ENCODE peak calls at places on chromosomes 4 and X, in ten cellular contexts. One of them, this sample, is unnamed.

GRCh38 chr4:155371432-155372043 is 5.2 kb downstream of the MAP9 start:
- DNase-seq in OCI-LY7: peak; percentile 54
- DNase-seq in NCI-H1417: peak; percentile 54
- DNase-seq in iris pigment epithelial cell: peak; percentile 12
- DNase-seq in M059J: peak; percentile 19
- DNase-seq in COR-L47: peak; percentile 35
- DNase-seq in stimulated activated CD4-positive, alpha-beta T cell treated with anti-CD3 and anti-CD28 coated beads, Interleukin-15, amount 100 ng/mL, for 1 hour: no peak
- DNase-seq in amniotic epithelial cell: peak; percentile 32
- DNase-seq in cardiac muscle cell: peak; percentile 33
- DNase-seq in activated T-helper 1 cell treated with anti-CD3 and anti-CD28 coated beads, Interleukin-2, amount 50 U/mL, for 16 hours: no peak
- DNase-seq in this sample: peak; percentile 39

GRCh38 chrX:151973851-151974335 is 583 bp downstream of the GABRE start:
- DNase-seq in activated T-helper 1 cell treated with anti-CD3 and anti-CD28 coated beads, Interleukin-2, amount 50 U/mL, for 16 hours: no peak
- DNase-seq in COR-L47: no peak
- DNase-seq in OCI-LY7: no peak
- DNase-seq in iris pigment epithelial cell: no peak
- DNase-seq in M059J: peak; percentile 71
- DNase-seq in NCI-H1417: peak; percentile 21
- DNase-seq in stimulated activated CD4-positive, alpha-beta T cell treated with anti-CD3 and anti-CD28 coated beads, Interleukin-15, amount 100 ng/mL, for 1 hour: no peak
- DNase-seq in cardiac muscle cell: peak; percentile 2
- DNase-seq in amniotic epithelial cell: no peak
- DNase-seq in this sample: peak; percentile 44

GRCh38 chrX:43707812-43708548 is 51.9 kb downstream of the MAOA start:
- DNase-seq in COR-L47: no peak
- DNase-seq in cardiac muscle cell: no peak
- DNase-seq in iris pigment epithelial cell: peak; percentile 57
- DNase-seq in activated T-helper 1 cell treated with anti-CD3 and anti-CD28 coated beads, Interleukin-2, amount 50 U/mL, for 16 hours: no peak
- DNase-seq in stimulated activated CD4-positive, alpha-beta T cell treated with anti-CD3 and anti-CD28 coated beads, Interleukin-15, amount 100 ng/mL, for 1 hour: no peak
- DNase-seq in NCI-H1417: no peak
- DNase-seq in M059J: peak; percentile 45
- DNase-seq in OCI-LY7: no peak
- DNase-seq in amniotic epithelial cell: peak; percentile 72
- DNase-seq in this sample: no peak

GRCh38 chr4:100742045-100742444 is 224.2 kb upstream of the EMCN start:
- DNase-seq in activated T-helper 1 cell treated with anti-CD3 and anti-CD28 coated beads, Interleukin-2, amount 50 U/mL, for 16 hours: no peak
- DNase-seq in NCI-H1417: peak; percentile 39
- DNase-seq in stimulated activated CD4-positive, alpha-beta T cell treated with anti-CD3 and anti-CD28 coated beads, Interleukin-15, amount 100 ng/mL, for 1 hour: no peak
- DNase-seq in cardiac muscle cell: peak; percentile 16
- DNase-seq in M059J: peak; percentile 43
- DNase-seq in COR-L47: no peak
- DNase-seq in OCI-LY7: peak; percentile 2
- DNase-seq in iris pigment epithelial cell: peak; percentile 63
- DNase-seq in amniotic epithelial cell: peak; percentile 47
- DNase-seq in this sample: peak; percentile 48

GRCh38 chr4:107930821-107931774 is at the start of gene CYP2U1:
- DNase-seq in amniotic epithelial cell: peak; percentile 71
- DNase-seq in activated T-helper 1 cell treated with anti-CD3 and anti-CD28 coated beads, Interleukin-2, amount 50 U/mL, for 16 hours: peak; percentile 46
- DNase-seq in M059J: peak; percentile 74
- DNase-seq in iris pigment epithelial cell: peak; percentile 75
- DNase-seq in stimulated activated CD4-positive, alpha-beta T cell treated with anti-CD3 and anti-CD28 coated beads, Interleukin-15, amount 100 ng/mL, for 1 hour: peak; percentile 58
- DNase-seq in cardiac muscle cell: peak; percentile 88
- DNase-seq in OCI-LY7: peak; percentile 76
- DNase-seq in COR-L47: peak; percentile 62
- DNase-seq in NCI-H1417: peak; percentile 90
- DNase-seq in this sample: peak; percentile 88

GRCh38 chrX:111052478-111052877 is 43.5 kb upstream of the PAK3 start:
- DNase-seq in stimulated activated CD4-positive, alpha-beta T cell treated with anti-CD3 and anti-CD28 coated beads, Interleukin-15, amount 100 ng/mL, for 1 hour: no peak
- DNase-seq in activated T-helper 1 cell treated with anti-CD3 and anti-CD28 coated beads, Interleukin-2, amount 50 U/mL, for 16 hours: no peak
- DNase-seq in iris pigment epithelial cell: no peak
- DNase-seq in M059J: no peak
- DNase-seq in cardiac muscle cell: no peak
- DNase-seq in NCI-H1417: no peak
- DNase-seq in amniotic epithelial cell: peak; percentile 21
- DNase-seq in COR-L47: no peak
- DNase-seq in OCI-LY7: no peak
- DNase-seq in this sample: no peak

GRCh38 chrX:29671426-29671825 is 543.9 kb upstream of the MAGEB2 start:
- DNase-seq in COR-L47: no peak
- DNase-seq in cardiac muscle cell: no peak
- DNase-seq in iris pigment epithelial cell: peak; percentile 60
- DNase-seq in stimulated activated CD4-positive, alpha-beta T cell treated with anti-CD3 and anti-CD28 coated beads, Interleukin-15, amount 100 ng/mL, for 1 hour: no peak
- DNase-seq in activated T-helper 1 cell treated with anti-CD3 and anti-CD28 coated beads, Interleukin-2, amount 50 U/mL, for 16 hours: no peak
- DNase-seq in M059J: no peak
- DNase-seq in NCI-H1417: no peak
- DNase-seq in OCI-LY7: no peak
- DNase-seq in amniotic epithelial cell: no peak
- DNase-seq in this sample: peak; percentile 26

GRCh38 chr4:9893329-9894108 is 112.1 kb downstream of the DRD5 start:
- DNase-seq in amniotic epithelial cell: no peak
- DNase-seq in activated T-helper 1 cell treated with anti-CD3 and anti-CD28 coated beads, Interleukin-2, amount 50 U/mL, for 16 hours: no peak
- DNase-seq in COR-L47: no peak
- DNase-seq in cardiac muscle cell: no peak
- DNase-seq in stimulated activated CD4-positive, alpha-beta T cell treated with anti-CD3 and anti-CD28 coated beads, Interleukin-15, amount 100 ng/mL, for 1 hour: no peak
- DNase-seq in OCI-LY7: no peak
- DNase-seq in iris pigment epithelial cell: no peak
- DNase-seq in NCI-H1417: no peak
- DNase-seq in M059J: no peak
- DNase-seq in this sample: no peak

This sample was measured in EH.